ENCODE peak calls at places on chromosomes 7 and 10, in five cellular contexts. K is LoVo; W is heart left ventricle; D is DMS 273 treated with DMSO at 0.1 percent for 48 hours; E is CD4-positive, alpha-beta memory T cell. B is an unnamed sample.

GRCh38 chr7:73891178-73891885 is 30.4 kb downstream of the TMEM270 start:
- DNase-seq in K (no peak), W (no peak), D (no peak), E (no peak), B (peak)

GRCh38 chr10:59991661-59992060 is 85.3 kb upstream of the CCDC6 start:
- DNase-seq in K (peak), W (peak), D (peak), E (no peak), B (peak)

GRCh38 chr7:36668750-36669149 is 55.5 kb downstream of the AOAH start:
- DNase-seq in K (no peak), W (no peak), D (no peak), E (no peak), B (no peak)

GRCh38 chr7:66837007-66837406 is 84.0 kb upstream of the TMEM248 start:
- DNase-seq in K (no peak), W (no peak), D (no peak), E (no peak), B (peak)

GRCh38 chr7:23003505-23004246 is 10.3 kb downstream of the HYCC1 start:
- DNase-seq in K (no peak), W (no peak), D (peak), E (no peak), B (no peak)

GRCh38 chr7:19026888-19027287 is 90.5 kb downstream of the TWIST1 start:
- DNase-seq in K (no peak), W (no peak), D (no peak), E (no peak), B (no peak)

GRCh38 chr10:61188691-61189090 is 244.7 kb upstream of the RHOBTB1 start:
- DNase-seq in K (peak), W (no peak), D (no peak), E (no peak), B (peak)

GRCh38 chr7:1945558-1945957 is 275.5 kb downstream of the ELFN1 start:
- DNase-seq in K (no peak), W (no peak), D (no peak), E (no peak), B (no peak)

GRCh38 chr10:59880019-59880717 is 26.2 kb downstream of the CCDC6 start:
- DNase-seq in K (no peak), W (no peak), D (no peak), E (no peak), B (no peak)

GRCh38 chr7:142833174-142834027 is 21.5 kb upstream of the EPHB6 start:
- DNase-seq in K (peak), W (no peak), D (no peak), E (no peak), B (peak)

GRCh38 chr7:115008465-115009114 is 86.7 kb downstream of the MDFIC start:
- DNase-seq in K (no peak), W (peak), D (no peak), E (no peak), B (no peak)

GRCh38 chr10:80202934-80203834 is 2.2 kb downstream of the ANXA11 start:
- DNase-seq in K (peak), W (peak), D (no peak), E (peak), B (peak)

GRCh38 chr10:25933653-25934608 is at the start of gene MYO3A:
- DNase-seq in K (no peak), W (no peak), D (no peak), E (no peak), B (no peak)

GRCh38 chr10:129244757-129245156 is 222.3 kb upstream of the MGMT start:
- DNase-seq in K (no peak), W (no peak), D (no peak), E (no peak), B (no peak)

GRCh38 chr10:65358565-65358964 is 1567.3 kb upstream of the LRRTM3 start:
- DNase-seq in K (no peak), W (no peak), D (no peak), E (no peak), B (peak)

GRCh38 chr10:132431537-132432175 is 34.7 kb downstream of the PWWP2B start:
- DNase-seq in K (no peak), W (no peak), D (no peak), E (no peak), B (no peak)

GRCh38 chr7:77426521-77427051 is 10.4 kb upstream of the GSAP start:
- DNase-seq in K (no peak), W (no peak), D (no peak), E (no peak), B (no peak)

GRCh38 chr10:79502561-79503309 is 9.6 kb upstream of the EIF5AL1 start:
- DNase-seq in K (no peak), W (no peak), D (no peak), E (no peak), B (peak)

GRCh38 chr10:60974463-60975149 is 30.6 kb upstream of the RHOBTB1 start:
- DNase-seq in K (peak), W (no peak), D (no peak), E (no peak), B (peak)

GRCh38 chr10:47403401-47404318 is 19.6 kb upstream of the ZNF488 start:
- DNase-seq in K (no peak), W (no peak), D (no peak), E (no peak), B (peak)

GRCh38 chr10:128875030-128875744 is 591.9 kb upstream of the MGMT start:
- DNase-seq in K (no peak), W (no peak), D (no peak), E (no peak), B (no peak)

GRCh38 chr10:15352818-15353217 is 18.3 kb downstream of the FAM171A1 start:
- DNase-seq in K (no peak), W (no peak), D (peak), E (no peak), B (no peak)

GRCh38 chr10:27503498-27504006 is 552 bp upstream of the RAB18 start:
- DNase-seq in K (no peak), W (no peak), D (no peak), E (no peak), B (no peak)

GRCh38 chr10:114550756-114551290 is 107.3 kb downstream of the ABLIM1 start:
- DNase-seq in K (peak), W (no peak), D (peak), E (peak), B (peak)

GRCh38 chr7:49797987-49798660 is 24.7 kb downstream of the VWC2 start:
- DNase-seq in K (no peak), W (no peak), D (no peak), E (no peak), B (no peak)

GRCh38 chr10:48759113-48759901 is 74.6 kb downstream of the WDFY4 start:
- DNase-seq in K (no peak), W (no peak), D (no peak), E (no peak), B (no peak)

GRCh38 chr10:73791871-73792400 is 6.5 kb downstream of the ZSWIM8 start:
- DNase-seq in K (no peak), W (no peak), D (no peak), E (no peak), B (no peak)

GRCh38 chr7:116576350-116577319 is 51.8 kb downstream of the CAV1 start:
- DNase-seq in K (no peak), W (peak), D (no peak), E (no peak), B (no peak)

GRCh38 chr10:72665925-72666324 is 26.0 kb upstream of the MCU start:
- DNase-seq in K (peak), W (no peak), D (no peak), E (no peak), B (no peak)

GRCh38 chr7:44273681-44274622 is 51.4 kb downstream of the CAMK2B start:
- DNase-seq in K (no peak), W (peak), D (no peak), E (no peak), B (no peak)

GRCh38 chr10:132464256-132465192 is 67.5 kb downstream of the PWWP2B start:
- DNase-seq in K (no peak), W (peak), D (no peak), E (no peak), B (no peak)

GRCh38 chr7:42831051-42831952 is 80.6 kb downstream of the C7orf25 start:
- DNase-seq in K (peak), W (peak), D (no peak), E (no peak), B (peak)

GRCh38 chr10:1061930-1062769 is 6.0 kb downstream of the WDR37 start:
- DNase-seq in K (no peak), W (no peak), D (no peak), E (no peak), B (no peak)

GRCh38 chr10:113030453-113030852 is 80.4 kb downstream of the TCF7L2 start:
- DNase-seq in K (peak), W (no peak), D (no peak), E (no peak), B (no peak)

GRCh38 chr7:155090647-155091046 is 20.5 kb downstream of the HTR5A start:
- DNase-seq in K (no peak), W (no peak), D (no peak), E (no peak), B (no peak)

GRCh38 chr7:41774966-41775365 is 72.1 kb upstream of the INHBA start:
- DNase-seq in K (no peak), W (no peak), D (no peak), E (no peak), B (no peak)

B was measured in HT-29.